ENCODE peak calls at places on chromosomes 6 and 20, in seven cellular contexts. G is stimulated activated CD8-positive, alpha-beta memory T cell treated with anti-CD3 and anti-CD28 coated beads, Interleukin-12 subunit alpha, Interleukin-12 subunit beta, amount 100 ng/mL, for 1 hour; T is globus pallidus; L is activated CD4-positive, alpha-beta T cell treated with anti-CD3 and anti-CD28 coated beads, Interleukin-2, amount 50 U/mL, for 4 hours; U is RWPE1; J is choroid plexus epithelial cell; O is A172. D is an unnamed sample.

GRCh38 chr6:41423002-41423401 is 87.6 kb downstream of the NCR2 start:
- DNase-seq in L (no peak), J (no peak), U (no peak), G (no peak), O (no peak), T (no peak), D (no peak)

GRCh38 chr6:122878809-122879208 is 89.8 kb downstream of the SMPDL3A start:
- DNase-seq in G (no peak), J (no peak), O (no peak), L (no peak), T (no peak), U (no peak), D (no peak)

GRCh38 chr6:137261393-137262154 is 42.4 kb upstream of the IFNGR1 start:
- DNase-seq in T (no peak), L (no peak), G (no peak), U (peak), J (peak), O (no peak), D (peak)

GRCh38 chr6:57324538-57324937 is 7.1 kb downstream of the PRIM2 start:
- DNase-seq in L (no peak), U (peak), O (no peak), G (no peak), J (peak), T (no peak), D (no peak)

GRCh38 chr20:43752561-43753301 is 25.9 kb upstream of the GTSF1L start:
- DNase-seq in G (no peak), O (peak), J (peak), L (no peak), T (no peak), U (no peak), D (peak)

GRCh38 chr20:15656124-15656523 is 917.1 kb downstream of the KIF16B start:
- DNase-seq in G (no peak), J (peak), T (no peak), O (no peak), L (no peak), U (no peak), D (peak)

GRCh38 chr20:48242623-48243022 is 457.3 kb upstream of the SULF2 start:
- DNase-seq in G (no peak), U (no peak), J (no peak), O (no peak), L (no peak), T (no peak), D (no peak)

GRCh38 chr6:22015944-22016343 is 280.9 kb downstream of the PRL start:
- DNase-seq in L (no peak), J (no peak), G (no peak), U (no peak), T (no peak), O (no peak), D (no peak)

GRCh38 chr6:7640607-7641577 is 50.9 kb downstream of the SNRNP48 start:
- DNase-seq in O (peak), L (no peak), U (peak), J (peak), T (no peak), G (no peak), D (peak)

GRCh38 chr6:97189767-97190166 is 93.2 kb downstream of the MMS22L start:
- DNase-seq in J (peak), L (no peak), T (no peak), U (peak), G (no peak), O (peak), D (peak)

GRCh38 chr20:54014301-54014914 is 56.0 kb downstream of the BCAS1 start:
- DNase-seq in U (no peak), L (no peak), O (no peak), T (no peak), J (no peak), G (no peak), D (no peak)

GRCh38 chr6:142945446-142946180 is 637 bp upstream of the HIVEP2 start:
- DNase-seq in U (peak), G (peak), J (no peak), L (peak), T (no peak), O (no peak), D (peak)

GRCh38 chr20:25254986-25255680 is 7.2 kb downstream of the PYGB start:
- DNase-seq in T (peak), J (no peak), L (no peak), O (peak), G (no peak), U (no peak), D (no peak)

GRCh38 chr20:431012-431904 is 23.2 kb downstream of the RBCK1 start:
- DNase-seq in L (no peak), G (no peak), O (peak), J (peak), T (peak), U (peak), D (peak)

GRCh38 chr20:33477386-33478234 is 12.3 kb upstream of the CBFA2T2 start:
- DNase-seq in T (no peak), J (no peak), U (no peak), L (no peak), O (no peak), G (no peak), D (no peak)